ENCODE peak calls at places on chromosome 3, in four cellular contexts. D is K562, M is WTC11, I is HepG2. Q is an unnamed sample.

GRCh38 chr3:126852536-126852935 is 130.4 kb upstream of the PLXNA1 start:
- DNase-seq in D (no peak), M (peak), I (no peak), Q (no peak)

GRCh38 chr3:31066999-31067398 is 172.5 kb upstream of the GADL1 start:
- DNase-seq in D (peak), M (no peak), I (no peak), Q (no peak)

GRCh38 chr3:179454887-179455286 is 3.6 kb upstream of the GNB4 start:
- DNase-seq in D (no peak), M (no peak), I (no peak), Q (no peak)

GRCh38 chr3:55416381-55416821 is 70.7 kb downstream of the WNT5A start:
- DNase-seq in D (no peak), M (no peak), I (no peak), Q (no peak)

GRCh38 chr3:165446555-165446954 is 250.4 kb upstream of the SLITRK3 start:
- DNase-seq in D (no peak), M (no peak), I (no peak), Q (no peak)

GRCh38 chr3:12408984-12409383 is 75.3 kb upstream of the TSEN2 start:
- DNase-seq in D (no peak), M (no peak), I (peak), Q (no peak)

GRCh38 chr3:12288466-12289129 is at the start of gene PPARG:
- DNase-seq in D (no peak), M (peak), I (peak), Q (no peak)

GRCh38 chr3:109731639-109732473 is 394.5 kb upstream of the DPPA4 start:
- DNase-seq in D (peak), M (peak), I (peak), Q (no peak)

GRCh38 chr3:43231276-43232000 is 54.9 kb upstream of the SNRK start:
- DNase-seq in D (no peak), M (no peak), I (no peak), Q (no peak)

GRCh38 chr3:31448035-31448881 is 84.5 kb upstream of the STT3B start:
- DNase-seq in D (peak), M (peak), I (peak), Q (no peak)

GRCh38 chr3:126476166-126476975 is 680 bp upstream of the ZXDC start:
- DNase-seq in D (peak), M (peak), I (no peak), Q (no peak)

GRCh38 chr3:52085883-52086282 is 29.5 kb upstream of the DUSP7 start:
- DNase-seq in D (no peak), M (no peak), I (no peak), Q (no peak)

GRCh38 chr3:49098910-49099630 is 5.2 kb upstream of the QRICH1 start:
- DNase-seq in D (no peak), M (no peak), I (no peak), Q (no peak)

GRCh38 chr3:49092948-49093852 is 671 bp downstream of the QRICH1 start:
- DNase-seq in D (peak), M (peak), I (peak), Q (peak)

GRCh38 chr3:49100046-49100615 is 4.4 kb downstream of the QARS1 start:
- DNase-seq in D (no peak), M (no peak), I (no peak), Q (no peak)

GRCh38 chr3:49093853-49094767 is at the start of gene QRICH1:
- DNase-seq in D (peak), M (peak), I (peak), Q (peak)

DNA sequence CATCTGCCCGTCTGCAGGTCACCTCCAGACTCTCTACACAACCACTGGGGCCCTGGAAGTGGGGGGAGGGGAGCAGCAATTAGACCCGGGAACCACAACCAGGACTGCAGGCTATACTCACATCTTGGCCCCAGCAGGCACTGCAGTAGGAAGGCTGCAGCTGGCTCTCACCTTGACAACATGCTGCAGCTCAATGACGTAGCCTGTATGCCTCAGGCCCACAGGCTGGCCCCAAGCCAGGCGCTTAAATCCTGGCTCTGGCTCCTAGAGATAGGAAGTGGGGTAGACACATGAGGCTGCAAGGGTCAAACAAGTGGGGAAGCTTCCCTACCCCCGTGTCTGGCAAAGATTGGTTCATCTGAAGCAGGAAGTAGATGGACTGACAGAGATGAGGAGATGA is 4.6 kb upstream of the QRICH1 start:
- DNase-seq in D (peak), M (no peak), I (no peak), Q (no peak)
- TF ChIP-seq NR2C2 in D (no peak), M (no peak), I (no peak), Q (no peak)

GRCh38 chr3:46850468-46850780 is 12.8 kb downstream of the MYL3 start:
- DNase-seq in D (no peak), M (no peak), I (no peak), Q (no peak)
- TF ChIP-seq TCF7 in D (no peak), M (no peak), I (no peak), Q (no peak)

DNA sequence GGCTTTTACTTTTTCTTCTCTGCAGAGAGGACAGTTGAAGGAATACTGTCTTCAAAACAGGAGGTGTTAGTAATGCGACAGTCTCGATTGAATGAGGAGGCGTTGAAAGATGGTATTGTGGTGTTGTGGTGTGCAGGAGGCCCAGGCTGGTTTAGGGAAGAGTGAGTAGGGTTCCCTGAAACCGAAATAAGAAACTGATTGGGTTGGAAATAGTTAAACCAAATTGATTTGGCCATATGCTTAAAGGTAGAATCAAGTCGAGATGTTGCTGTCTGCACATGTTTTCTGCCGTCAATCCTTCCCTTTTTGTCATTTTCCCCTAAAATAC is 848 bp downstream of the ATP6V1A start:
- DNase-seq in D (no peak), M (no peak), I (peak), Q (peak)
- TF ChIP-seq NR2C2 in D (no peak), M (no peak), I (no peak), Q (no peak)

GRCh38 chr3:182469086-182469485 is 324.2 kb upstream of the ATP11B start:
- DNase-seq in D (no peak), M (no peak), I (no peak), Q (no peak)
- TF ChIP-seq TCF7 in D (no peak), M (no peak), I (no peak), Q (no peak)

GRCh38 chr3:184361532-184361931 is at the start of the genes CLCN2 and POLR2H:
- DNase-seq in D (peak), M (peak), I (peak), Q (no peak)
- TF ChIP-seq NR2C2 in D (no peak), M (no peak), I (no peak), Q (no peak)

GRCh38 chr3:86934851-86935250 is 56.1 kb downstream of the VGLL3 start:
- DNase-seq in D (no peak), M (no peak), I (no peak), Q (no peak)

GRCh38 chr3:86923071-86923476 is 67.9 kb downstream of the VGLL3 start:
- DNase-seq in D (no peak), M (no peak), I (no peak), Q (no peak)

GRCh38 chr3:86930831-86931230 is 60.1 kb downstream of the VGLL3 start:
- DNase-seq in D (no peak), M (no peak), I (no peak), Q (no peak)

DNA sequence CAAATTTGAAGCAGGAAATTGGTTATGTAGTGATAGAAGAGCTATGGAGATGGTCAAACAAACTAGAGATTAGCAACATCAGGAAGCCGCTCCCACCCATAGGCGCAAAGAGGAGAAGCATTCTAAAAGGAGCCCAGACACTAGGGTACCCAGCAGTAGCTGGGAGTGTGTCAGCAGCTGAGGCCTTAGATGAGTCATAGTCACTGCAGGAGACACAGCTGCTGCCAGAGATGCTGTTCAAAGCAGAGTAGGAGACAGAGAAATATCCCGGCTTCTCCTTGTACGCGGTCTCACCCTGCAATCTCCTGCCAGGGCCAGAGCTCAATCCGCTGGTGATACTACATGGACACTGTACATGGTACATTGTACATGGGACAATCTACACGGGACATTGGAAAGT is 61.9 kb downstream of the VGLL3 start:
- DNase-seq in D (no peak), M (no peak), I (no peak), Q (no peak)
- TF ChIP-seq TCF7 in D (no peak), M (no peak), I (no peak), Q (no peak)

DNA sequence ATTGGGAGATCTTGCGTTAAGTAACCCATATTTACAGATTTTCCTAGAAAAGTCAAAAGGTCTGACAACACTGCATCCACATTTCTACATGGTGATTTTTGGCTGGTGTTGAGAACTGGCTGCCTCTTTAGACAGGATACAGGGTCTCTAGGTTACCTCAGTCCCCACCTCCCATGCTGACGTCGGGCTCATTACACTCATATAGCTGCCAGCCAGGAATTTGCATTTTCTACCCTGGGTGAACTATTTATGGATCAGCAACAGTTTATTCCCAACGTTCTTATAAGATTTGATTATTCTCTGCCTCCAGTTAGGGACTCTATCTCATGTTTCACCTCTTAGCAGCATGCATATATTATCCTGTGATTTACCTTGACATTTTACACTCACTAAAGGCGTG is 48.9 kb downstream of the CLDN11 start:
- DNase-seq in D (no peak), M (no peak), I (no peak), Q (no peak)
- TF ChIP-seq NR2C2 in D (no peak), M (no peak), I (no peak), Q (no peak)

DNA sequence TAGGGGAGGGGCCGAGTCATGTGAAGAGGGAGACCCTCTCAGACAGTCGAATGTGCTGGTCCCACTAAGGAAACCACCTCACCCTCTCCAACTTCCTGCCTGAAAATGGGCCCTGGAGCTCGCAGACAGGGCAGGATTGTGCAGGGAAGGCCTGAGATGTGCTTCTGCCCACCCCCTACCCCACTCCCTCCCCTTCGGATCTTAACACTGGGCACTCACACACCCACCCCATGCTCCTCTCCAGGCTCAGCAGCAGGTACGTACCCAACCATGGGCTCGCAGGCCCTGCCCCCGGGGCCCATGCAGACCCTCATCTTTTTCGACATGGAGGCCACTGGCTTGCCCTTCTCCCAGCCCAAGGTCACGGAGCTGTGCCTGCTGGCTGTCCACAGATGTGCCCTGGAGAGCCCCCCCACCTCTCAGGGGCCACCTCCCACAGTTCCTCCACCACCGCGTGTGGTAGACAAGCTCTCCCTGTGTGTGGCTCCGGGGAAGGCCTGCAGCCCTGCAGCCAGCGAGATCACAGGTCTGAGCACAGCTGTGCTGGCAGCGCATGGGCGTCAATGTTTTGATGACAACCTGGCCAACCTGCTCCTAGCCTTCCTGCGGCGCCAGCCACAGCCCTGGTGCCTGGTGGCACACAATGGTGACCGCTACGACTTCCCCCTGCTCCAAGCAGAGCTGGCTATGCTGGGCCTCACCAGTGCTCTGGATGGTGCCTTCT is 20.0 kb downstream of the ATRIP start:
- DNase-seq in D (no peak), M (no peak), I (no peak), Q (no peak)
- TF ChIP-seq TCF7 in D (no peak), M (no peak), I (no peak), Q (no peak)

DNA sequence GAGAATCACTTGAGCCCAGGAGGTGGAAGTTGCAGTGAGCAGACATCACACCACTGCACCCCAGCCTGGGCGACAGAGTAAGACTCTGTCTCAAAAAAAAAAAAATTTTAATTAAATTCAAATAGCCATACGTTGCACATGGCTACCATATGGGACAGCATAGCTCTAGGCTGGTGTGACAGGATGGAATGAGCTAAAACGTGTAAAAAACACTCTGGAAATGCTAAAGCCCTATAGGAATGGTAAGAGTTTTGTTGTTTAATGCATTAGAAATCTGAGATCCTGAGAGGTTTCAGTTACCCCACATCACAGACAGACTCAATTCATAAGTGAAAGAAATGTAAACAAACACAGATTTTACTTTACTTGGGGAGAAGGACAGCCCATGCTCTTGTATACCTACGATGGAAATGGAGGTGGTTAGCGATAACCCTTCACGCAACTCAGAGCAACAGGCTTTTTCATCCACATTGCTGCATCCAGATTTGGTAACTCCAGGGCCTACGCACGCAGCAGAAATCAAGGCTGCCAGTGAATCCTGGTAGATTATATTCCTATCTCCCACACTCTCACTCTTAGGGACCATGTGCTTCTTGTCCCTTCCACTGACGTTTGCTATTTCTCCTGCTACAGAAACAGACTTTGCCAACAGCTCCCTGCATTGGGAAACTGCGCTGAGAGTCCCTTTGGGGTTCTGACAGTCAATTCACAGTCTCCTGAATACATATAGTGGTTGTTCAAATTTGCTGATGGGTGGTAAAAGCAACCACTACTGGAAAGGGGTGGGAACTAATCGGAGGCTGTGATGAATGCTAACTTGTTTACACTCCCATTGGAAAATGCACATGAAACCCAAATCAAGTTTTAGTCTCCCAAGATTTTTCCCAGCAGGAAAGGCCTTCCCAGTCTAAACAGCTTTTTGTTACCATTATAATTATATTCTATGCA is 3.1 kb downstream of the SH3BP5 start:
- DNase-seq in D (no peak), M (no peak), I (no peak), Q (no peak)
- TF ChIP-seq NR2C2 in D (no peak), M (no peak), I (no peak), Q (no peak)

Q was measured in GM12878.